ENCODE peak calls at places on chromosomes 12 and 14, in nine cellular contexts. One of them, this sample, is unnamed.
A peak's percentile ranks its signal among the peaks of the same experiment; 100 is the strongest.

GRCh38 chr14:32637582-32637981 is 301.1 kb upstream of the NPAS3 start:
- DNase-seq in naive thymus-derived CD4-positive, alpha-beta T cell: no peak
- DNase-seq in tibial nerve: no peak
- DNase-seq in testis: no peak
- DNase-seq in CD8-positive, alpha-beta memory T cell: no peak
- DNase-seq in transverse colon: no peak
- DNase-seq in A549: no peak
- DNase-seq in heart right ventricle: no peak
- DNase-seq in psoas muscle: no peak
- DNase-seq in this sample: no peak

GRCh38 chr14:91145396-91146160 is 31.7 kb downstream of the DGLUCY start:
- DNase-seq in naive thymus-derived CD4-positive, alpha-beta T cell: no peak
- DNase-seq in tibial nerve: no peak
- DNase-seq in testis: no peak
- DNase-seq in CD8-positive, alpha-beta memory T cell: no peak
- DNase-seq in transverse colon: no peak
- DNase-seq in A549: no peak
- DNase-seq in heart right ventricle: no peak
- DNase-seq in psoas muscle: no peak
- DNase-seq in this sample: no peak

GRCh38 chr14:59238242-59238641 is 49.8 kb downstream of the DAAM1 start:
- DNase-seq in naive thymus-derived CD4-positive, alpha-beta T cell: no peak
- DNase-seq in tibial nerve: no peak
- DNase-seq in testis: no peak
- DNase-seq in CD8-positive, alpha-beta memory T cell: no peak
- DNase-seq in transverse colon: no peak
- DNase-seq in A549: no peak
- DNase-seq in heart right ventricle: no peak
- DNase-seq in psoas muscle: no peak
- DNase-seq in this sample: no peak

GRCh38 chr14:22452330-22452729 is 136.7 kb downstream of the DAD1 start:
- DNase-seq in naive thymus-derived CD4-positive, alpha-beta T cell: no peak
- DNase-seq in tibial nerve: no peak
- DNase-seq in testis: no peak
- DNase-seq in CD8-positive, alpha-beta memory T cell: no peak
- DNase-seq in transverse colon: no peak
- DNase-seq in A549: no peak
- DNase-seq in heart right ventricle: no peak
- DNase-seq in psoas muscle: no peak
- DNase-seq in this sample: no peak

GRCh38 chr12:88471641-88472040 is 108.6 kb downstream of the KITLG start:
- DNase-seq in naive thymus-derived CD4-positive, alpha-beta T cell: no peak
- DNase-seq in tibial nerve: no peak
- DNase-seq in testis: no peak
- DNase-seq in CD8-positive, alpha-beta memory T cell: no peak
- DNase-seq in transverse colon: no peak
- DNase-seq in A549: peak; percentile 27
- DNase-seq in heart right ventricle: no peak
- DNase-seq in psoas muscle: peak; percentile 14
- DNase-seq in this sample: no peak

GRCh38 chr12:116465892-116466291 is 93.3 kb upstream of the MAP1LC3B2 start:
- DNase-seq in naive thymus-derived CD4-positive, alpha-beta T cell: no peak
- DNase-seq in tibial nerve: no peak
- DNase-seq in testis: no peak
- DNase-seq in CD8-positive, alpha-beta memory T cell: no peak
- DNase-seq in transverse colon: no peak
- DNase-seq in A549: peak; percentile 46
- DNase-seq in heart right ventricle: no peak
- DNase-seq in psoas muscle: no peak
- DNase-seq in this sample: no peak

GRCh38 chr14:92456215-92457017 is 57.2 kb upstream of the RIN3 start:
- DNase-seq in naive thymus-derived CD4-positive, alpha-beta T cell: no peak
- DNase-seq in tibial nerve: peak; percentile 58
- DNase-seq in testis: peak; percentile 66
- DNase-seq in CD8-positive, alpha-beta memory T cell: no peak
- DNase-seq in transverse colon: peak; percentile 35
- DNase-seq in A549: peak; percentile 79
- DNase-seq in heart right ventricle: peak; percentile 59
- DNase-seq in psoas muscle: peak; percentile 53
- DNase-seq in this sample: peak; percentile 80

GRCh38 chr14:59093889-59094288 is 94.6 kb upstream of the DAAM1 start:
- DNase-seq in naive thymus-derived CD4-positive, alpha-beta T cell: no peak
- DNase-seq in tibial nerve: no peak
- DNase-seq in testis: no peak
- DNase-seq in CD8-positive, alpha-beta memory T cell: no peak
- DNase-seq in transverse colon: no peak
- DNase-seq in A549: no peak
- DNase-seq in heart right ventricle: no peak
- DNase-seq in psoas muscle: no peak
- DNase-seq in this sample: no peak

GRCh38 chr12:121287267-121287954 is 9.1 kb downstream of the CAMKK2 start:
- DNase-seq in naive thymus-derived CD4-positive, alpha-beta T cell: no peak
- DNase-seq in tibial nerve: no peak
- DNase-seq in testis: no peak
- DNase-seq in CD8-positive, alpha-beta memory T cell: no peak
- DNase-seq in transverse colon: no peak
- DNase-seq in A549: no peak
- DNase-seq in heart right ventricle: no peak
- DNase-seq in psoas muscle: no peak
- DNase-seq in this sample: peak; percentile 42

GRCh38 chr12:42758806-42759205 is 169.3 kb upstream of the PRICKLE1 start:
- DNase-seq in naive thymus-derived CD4-positive, alpha-beta T cell: no peak
- DNase-seq in tibial nerve: no peak
- DNase-seq in testis: no peak
- DNase-seq in CD8-positive, alpha-beta memory T cell: no peak
- DNase-seq in transverse colon: no peak
- DNase-seq in A549: no peak
- DNase-seq in heart right ventricle: no peak
- DNase-seq in psoas muscle: no peak
- DNase-seq in this sample: no peak

GRCh38 chr14:25841226-25841625 is 756.6 kb downstream of the NOVA1 start:
- DNase-seq in naive thymus-derived CD4-positive, alpha-beta T cell: no peak
- DNase-seq in tibial nerve: no peak
- DNase-seq in testis: no peak
- DNase-seq in CD8-positive, alpha-beta memory T cell: no peak
- DNase-seq in transverse colon: no peak
- DNase-seq in A549: no peak
- DNase-seq in heart right ventricle: no peak
- DNase-seq in psoas muscle: no peak
- DNase-seq in this sample: no peak

GRCh38 chr14:81412779-81413178 is 12.7 kb upstream of the STON2 start:
- DNase-seq in naive thymus-derived CD4-positive, alpha-beta T cell: no peak
- DNase-seq in tibial nerve: no peak
- DNase-seq in testis: no peak
- DNase-seq in CD8-positive, alpha-beta memory T cell: no peak
- DNase-seq in transverse colon: no peak
- DNase-seq in A549: no peak
- DNase-seq in heart right ventricle: no peak
- DNase-seq in psoas muscle: no peak
- DNase-seq in this sample: no peak
- H3K27ac ChIP-seq in naive thymus-derived CD4-positive, alpha-beta T cell: no peak overlapping the region
- H3K27ac ChIP-seq in tibial nerve: no peak overlapping the region
- H3K27ac ChIP-seq in testis: no peak overlapping the region
- H3K27ac ChIP-seq in CD8-positive, alpha-beta memory T cell: no peak overlapping the region
- H3K27ac ChIP-seq in transverse colon: no peak overlapping the region
- H3K27ac ChIP-seq in A549: no peak overlapping the region
- H3K27ac ChIP-seq in heart right ventricle: no peak overlapping the region
- H3K27ac ChIP-seq in psoas muscle: no peak overlapping the region
- H3K27ac ChIP-seq in this sample: no peak overlapping the region

GRCh38 chr12:1643056-1643455 is 14.0 kb downstream of the WNT5B start:
- DNase-seq in naive thymus-derived CD4-positive, alpha-beta T cell: no peak
- DNase-seq in tibial nerve: no peak
- DNase-seq in testis: no peak
- DNase-seq in CD8-positive, alpha-beta memory T cell: no peak
- DNase-seq in transverse colon: no peak
- DNase-seq in A549: no peak
- DNase-seq in heart right ventricle: no peak
- DNase-seq in psoas muscle: no peak
- DNase-seq in this sample: no peak

GRCh38 chr12:1642513-1642912 is 13.5 kb downstream of the WNT5B start:
- DNase-seq in naive thymus-derived CD4-positive, alpha-beta T cell: no peak
- DNase-seq in tibial nerve: no peak
- DNase-seq in testis: no peak
- DNase-seq in CD8-positive, alpha-beta memory T cell: no peak
- DNase-seq in transverse colon: no peak
- DNase-seq in A549: no peak
- DNase-seq in heart right ventricle: no peak
- DNase-seq in psoas muscle: no peak
- DNase-seq in this sample: no peak

GRCh38 chr12:1645819-1646218 is 16.8 kb downstream of the WNT5B start:
- DNase-seq in naive thymus-derived CD4-positive, alpha-beta T cell: no peak
- DNase-seq in tibial nerve: no peak
- DNase-seq in testis: no peak
- DNase-seq in CD8-positive, alpha-beta memory T cell: no peak
- DNase-seq in transverse colon: no peak
- DNase-seq in A549: no peak
- DNase-seq in heart right ventricle: no peak
- DNase-seq in psoas muscle: no peak
- DNase-seq in this sample: no peak

GRCh38 chr12:1644523-1645438 is 15.8 kb downstream of the WNT5B start:
- DNase-seq in naive thymus-derived CD4-positive, alpha-beta T cell: no peak
- DNase-seq in tibial nerve: peak; percentile 73
- DNase-seq in testis: peak; percentile 90
- DNase-seq in CD8-positive, alpha-beta memory T cell: no peak
- DNase-seq in transverse colon: peak; percentile 68
- DNase-seq in A549: no peak
- DNase-seq in heart right ventricle: peak; percentile 84
- DNase-seq in psoas muscle: peak; percentile 65
- DNase-seq in this sample: no peak

DNA sequence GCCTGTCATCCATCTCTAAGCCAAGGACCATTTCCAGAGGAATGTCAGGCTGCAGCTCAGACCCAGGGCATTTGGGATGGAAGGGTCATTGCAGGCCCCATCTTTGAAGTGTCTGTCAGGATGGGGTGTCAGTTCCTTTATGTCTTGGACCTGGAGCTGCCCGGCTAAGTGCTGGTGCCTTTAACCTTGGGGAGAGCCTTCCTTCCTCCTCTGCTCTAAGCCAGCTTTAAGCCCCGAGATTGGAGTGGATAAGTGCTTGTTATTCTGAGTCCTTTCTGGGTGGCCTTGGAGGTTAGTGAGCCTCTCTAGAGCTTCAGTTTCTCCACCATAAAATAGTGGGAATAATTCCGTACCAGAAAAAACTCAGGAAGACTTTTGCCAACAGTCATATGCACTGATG is 15.1 kb downstream of the WNT5B start:
- DNase-seq in naive thymus-derived CD4-positive, alpha-beta T cell: no peak
- DNase-seq in tibial nerve: no peak
- DNase-seq in testis: no peak
- DNase-seq in CD8-positive, alpha-beta memory T cell: no peak
- DNase-seq in transverse colon: no peak
- DNase-seq in A549: no peak
- DNase-seq in heart right ventricle: no peak
- DNase-seq in psoas muscle: no peak
- DNase-seq in this sample: no peak
- H3K27ac ChIP-seq in naive thymus-derived CD4-positive, alpha-beta T cell: no peak overlapping the region
- H3K27ac ChIP-seq in tibial nerve: no peak overlapping the region
- H3K27ac ChIP-seq in testis: no peak overlapping the region
- H3K27ac ChIP-seq in CD8-positive, alpha-beta memory T cell: no peak overlapping the region
- H3K27ac ChIP-seq in transverse colon: peak overlapping the region; percentile 57
- H3K27ac ChIP-seq in A549: no peak overlapping the region
- H3K27ac ChIP-seq in heart right ventricle: no peak overlapping the region
- H3K27ac ChIP-seq in psoas muscle: no peak overlapping the region
- H3K27ac ChIP-seq in this sample: no peak overlapping the region

DNA sequence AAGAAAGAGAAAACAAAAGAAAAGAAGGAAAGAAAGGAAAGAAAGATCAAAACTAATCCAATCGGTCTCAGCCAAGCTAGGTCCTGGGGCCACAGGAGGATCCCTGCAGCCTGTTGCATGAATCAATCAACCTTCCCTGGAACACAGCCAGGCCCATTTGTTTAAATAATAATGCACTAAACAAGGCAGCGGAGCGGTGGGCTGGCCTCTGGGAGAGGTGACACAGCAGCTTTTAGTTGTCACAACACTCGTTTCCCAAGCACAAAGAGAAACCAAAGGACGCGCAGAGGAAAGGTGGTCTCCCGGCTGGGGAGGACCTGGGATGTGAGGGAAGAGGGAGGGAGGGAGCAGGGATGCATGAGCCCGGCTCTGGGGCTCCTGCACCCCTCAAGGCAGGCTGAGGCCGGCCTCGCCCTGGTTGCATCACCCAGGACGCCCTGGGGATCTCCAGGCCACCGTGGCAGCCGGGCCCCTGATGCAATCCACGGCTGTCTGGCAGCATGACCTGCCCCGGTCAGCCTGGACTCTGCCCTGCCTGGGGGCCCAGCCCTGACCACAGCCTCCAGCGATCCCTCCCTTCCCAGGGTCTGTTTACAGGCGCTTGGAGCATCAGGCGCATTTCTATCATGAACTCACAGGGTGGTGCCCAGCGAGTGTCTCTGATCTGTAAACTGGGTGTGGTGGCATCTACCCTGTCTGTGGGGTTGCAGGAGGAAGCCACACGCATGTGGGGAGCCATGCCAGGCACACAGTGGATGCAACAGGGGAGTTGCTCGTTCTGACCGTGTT is 32.5 kb downstream of the MMP17 start:
- DNase-seq in naive thymus-derived CD4-positive, alpha-beta T cell: no peak
- DNase-seq in tibial nerve: peak; percentile 36
- DNase-seq in testis: no peak
- DNase-seq in CD8-positive, alpha-beta memory T cell: no peak
- DNase-seq in transverse colon: peak; percentile 21
- DNase-seq in A549: peak; percentile 99
- DNase-seq in heart right ventricle: peak; percentile 49
- DNase-seq in psoas muscle: peak; percentile 76
- DNase-seq in this sample: peak; percentile 79
- H3K27ac ChIP-seq in naive thymus-derived CD4-positive, alpha-beta T cell: no peak overlapping the region
- H3K27ac ChIP-seq in tibial nerve: no peak overlapping the region
- H3K27ac ChIP-seq in testis: no peak overlapping the region
- H3K27ac ChIP-seq in CD8-positive, alpha-beta memory T cell: peak overlapping the region; percentile 43
- H3K27ac ChIP-seq in transverse colon: no peak overlapping the region
- H3K27ac ChIP-seq in A549: peak overlapping the region; percentile 96
- H3K27ac ChIP-seq in heart right ventricle: peak overlapping the region; percentile 68
- H3K27ac ChIP-seq in psoas muscle: no peak overlapping the region
- H3K27ac ChIP-seq in this sample: peak overlapping the region; percentile 81

GRCh38 chr14:30621954-30622830 is at the start of gene SCFD1:
- DNase-seq in naive thymus-derived CD4-positive, alpha-beta T cell: peak; percentile 91
- DNase-seq in tibial nerve: peak; percentile 89
- DNase-seq in testis: peak; percentile 96
- DNase-seq in CD8-positive, alpha-beta memory T cell: peak; percentile 92
- DNase-seq in transverse colon: peak; percentile 97
- DNase-seq in A549: peak; percentile 90
- DNase-seq in heart right ventricle: peak; percentile 94
- DNase-seq in psoas muscle: peak; percentile 93
- DNase-seq in this sample: peak; percentile 94

GRCh38 chr14:30620178-30620577 is 1.9 kb upstream of the SCFD1 start:
- DNase-seq in naive thymus-derived CD4-positive, alpha-beta T cell: no peak
- DNase-seq in tibial nerve: no peak
- DNase-seq in testis: no peak
- DNase-seq in CD8-positive, alpha-beta memory T cell: no peak
- DNase-seq in transverse colon: no peak
- DNase-seq in A549: peak; percentile 7
- DNase-seq in heart right ventricle: no peak
- DNase-seq in psoas muscle: no peak
- DNase-seq in this sample: no peak

GRCh38 chr14:30624132-30624423 is 2.0 kb downstream of the SCFD1 start:
- DNase-seq in naive thymus-derived CD4-positive, alpha-beta T cell: no peak
- DNase-seq in tibial nerve: no peak
- DNase-seq in testis: no peak
- DNase-seq in CD8-positive, alpha-beta memory T cell: no peak
- DNase-seq in transverse colon: no peak
- DNase-seq in A549: no peak
- DNase-seq in heart right ventricle: no peak
- DNase-seq in psoas muscle: no peak
- DNase-seq in this sample: no peak

GRCh38 chr14:30623412-30624131 is 1.5 kb downstream of the SCFD1 start:
- DNase-seq in naive thymus-derived CD4-positive, alpha-beta T cell: no peak
- DNase-seq in tibial nerve: no peak
- DNase-seq in testis: no peak
- DNase-seq in CD8-positive, alpha-beta memory T cell: no peak
- DNase-seq in transverse colon: no peak
- DNase-seq in A549: no peak
- DNase-seq in heart right ventricle: no peak
- DNase-seq in psoas muscle: no peak
- DNase-seq in this sample: no peak

GRCh38 chr14:30621354-30621953 is 665 bp upstream of the SCFD1 start:
- DNase-seq in naive thymus-derived CD4-positive, alpha-beta T cell: no peak
- DNase-seq in tibial nerve: no peak
- DNase-seq in testis: no peak
- DNase-seq in CD8-positive, alpha-beta memory T cell: no peak
- DNase-seq in transverse colon: peak; percentile 34
- DNase-seq in A549: peak; percentile 48
- DNase-seq in heart right ventricle: no peak
- DNase-seq in psoas muscle: no peak
- DNase-seq in this sample: peak; percentile 43
- H3K27ac ChIP-seq in naive thymus-derived CD4-positive, alpha-beta T cell: peak overlapping the region; percentile 86
- H3K27ac ChIP-seq in tibial nerve: peak overlapping the region; percentile 84
- H3K27ac ChIP-seq in testis: peak overlapping the region; percentile 86
- H3K27ac ChIP-seq in CD8-positive, alpha-beta memory T cell: peak overlapping the region; percentile 92
- H3K27ac ChIP-seq in transverse colon: peak overlapping the region; percentile 87
- H3K27ac ChIP-seq in A549: peak overlapping the region; percentile 96
- H3K27ac ChIP-seq in heart right ventricle: peak overlapping the region; percentile 90
- H3K27ac ChIP-seq in psoas muscle: peak overlapping the region; percentile 94
- H3K27ac ChIP-seq in this sample: peak overlapping the region; percentile 76